ENCODE peak calls at places on chromosomes 7 and 10, in six cellular contexts. One of them, this sample, is unnamed.

GRCh38 chr10:75281980-75282379 is 46.2 kb upstream of the COMTD1 start:
- DNase-seq in SJSA1: no peak
- DNase-seq in PC-3: no peak
- DNase-seq in right atrium auricular region: peak
- DNase-seq in fibroblast of lung: no peak
- DNase-seq in lower lobe of right lung: no peak
- DNase-seq in this sample: peak

GRCh38 chr7:37484460-37485063 is 35.9 kb upstream of the ELMO1 start:
- DNase-seq in SJSA1: no peak
- DNase-seq in PC-3: no peak
- DNase-seq in right atrium auricular region: no peak
- DNase-seq in fibroblast of lung: peak
- DNase-seq in lower lobe of right lung: no peak
- DNase-seq in this sample: no peak

GRCh38 chr7:40058636-40059035 is 75.8 kb downstream of the MPLKIP start:
- DNase-seq in SJSA1: no peak
- DNase-seq in PC-3: no peak
- DNase-seq in right atrium auricular region: no peak
- DNase-seq in fibroblast of lung: no peak
- DNase-seq in lower lobe of right lung: no peak
- DNase-seq in this sample: no peak

GRCh38 chr10:104640339-104641149 is 546 bp upstream of the SORCS3 start:
- DNase-seq in SJSA1: no peak
- DNase-seq in PC-3: no peak
- DNase-seq in right atrium auricular region: no peak
- DNase-seq in fibroblast of lung: no peak
- DNase-seq in lower lobe of right lung: no peak
- DNase-seq in this sample: no peak

GRCh38 chr7:44257618-44258422 is 57.0 kb downstream of the YKT6 start:
- DNase-seq in SJSA1: peak
- DNase-seq in PC-3: peak
- DNase-seq in right atrium auricular region: peak
- DNase-seq in fibroblast of lung: peak
- DNase-seq in lower lobe of right lung: peak
- DNase-seq in this sample: peak

GRCh38 chr7:95545007-95545615 is 51.2 kb downstream of the PDK4 start:
- DNase-seq in SJSA1: no peak
- DNase-seq in PC-3: peak
- DNase-seq in right atrium auricular region: no peak
- DNase-seq in fibroblast of lung: peak
- DNase-seq in lower lobe of right lung: no peak
- DNase-seq in this sample: peak

GRCh38 chr10:50988792-50989191 is 85.5 kb upstream of the PRKG1 start:
- DNase-seq in SJSA1: no peak
- DNase-seq in PC-3: peak
- DNase-seq in right atrium auricular region: no peak
- DNase-seq in fibroblast of lung: peak
- DNase-seq in lower lobe of right lung: no peak
- DNase-seq in this sample: no peak

GRCh38 chr10:91050371-91051034 is 129.6 kb upstream of the ANKRD1 start:
- DNase-seq in SJSA1: no peak
- DNase-seq in PC-3: no peak
- DNase-seq in right atrium auricular region: no peak
- DNase-seq in fibroblast of lung: no peak
- DNase-seq in lower lobe of right lung: no peak
- DNase-seq in this sample: no peak

GRCh38 chr7:134835463-134835823 is 56.0 kb downstream of the CALD1 start:
- DNase-seq in SJSA1: no peak
- DNase-seq in PC-3: no peak
- DNase-seq in right atrium auricular region: no peak
- DNase-seq in fibroblast of lung: no peak
- DNase-seq in lower lobe of right lung: no peak
- DNase-seq in this sample: no peak

GRCh38 chr10:97278491-97278989 is 13.9 kb downstream of the ARHGAP19 start:
- DNase-seq in SJSA1: no peak
- DNase-seq in PC-3: peak
- DNase-seq in right atrium auricular region: no peak
- DNase-seq in fibroblast of lung: peak
- DNase-seq in lower lobe of right lung: no peak
- DNase-seq in this sample: no peak

GRCh38 chr7:29306276-29307036 is 111.9 kb downstream of the CHN2 start:
- DNase-seq in SJSA1: no peak
- DNase-seq in PC-3: no peak
- DNase-seq in right atrium auricular region: no peak
- DNase-seq in fibroblast of lung: no peak
- DNase-seq in lower lobe of right lung: no peak
- DNase-seq in this sample: no peak

GRCh38 chr10:104445359-104445758 is 91.7 kb downstream of the CFAP58 start:
- DNase-seq in SJSA1: no peak
- DNase-seq in PC-3: peak
- DNase-seq in right atrium auricular region: no peak
- DNase-seq in fibroblast of lung: peak
- DNase-seq in lower lobe of right lung: no peak
- DNase-seq in this sample: peak

GRCh38 chr7:87287738-87288341 is 57.6 kb upstream of the CROT start:
- DNase-seq in SJSA1: no peak
- DNase-seq in PC-3: no peak
- DNase-seq in right atrium auricular region: no peak
- DNase-seq in fibroblast of lung: no peak
- DNase-seq in lower lobe of right lung: no peak
- DNase-seq in this sample: no peak
- H3K27ac ChIP-seq in SJSA1: no peak
- H3K27ac ChIP-seq in PC-3: no peak
- H3K27ac ChIP-seq in right atrium auricular region: no peak
- H3K27ac ChIP-seq in fibroblast of lung: no peak
- H3K27ac ChIP-seq in lower lobe of right lung: no peak
- H3K27ac ChIP-seq in this sample: no peak

GRCh38 chr7:137994091-137994688 is 7.7 kb downstream of the CREB3L2 start:
- DNase-seq in SJSA1: no peak
- DNase-seq in PC-3: no peak
- DNase-seq in right atrium auricular region: no peak
- DNase-seq in fibroblast of lung: no peak
- DNase-seq in lower lobe of right lung: no peak
- DNase-seq in this sample: no peak
- H3K27ac ChIP-seq in SJSA1: no peak
- H3K27ac ChIP-seq in PC-3: no peak
- H3K27ac ChIP-seq in right atrium auricular region: peak
- H3K27ac ChIP-seq in fibroblast of lung: peak
- H3K27ac ChIP-seq in lower lobe of right lung: no peak
- H3K27ac ChIP-seq in this sample: no peak

GRCh38 chr10:13099144-13099665 is 758 bp upstream of the OPTN start:
- DNase-seq in SJSA1: peak
- DNase-seq in PC-3: peak
- DNase-seq in right atrium auricular region: no peak
- DNase-seq in fibroblast of lung: no peak
- DNase-seq in lower lobe of right lung: no peak
- DNase-seq in this sample: no peak
- H3K27ac ChIP-seq in SJSA1: peak
- H3K27ac ChIP-seq in PC-3: peak
- H3K27ac ChIP-seq in right atrium auricular region: peak
- H3K27ac ChIP-seq in fibroblast of lung: peak
- H3K27ac ChIP-seq in lower lobe of right lung: peak
- H3K27ac ChIP-seq in this sample: peak

GRCh38 chr7:5437987-5438386 is 14.4 kb upstream of the TNRC18 start:
- DNase-seq in SJSA1: no peak
- DNase-seq in PC-3: no peak
- DNase-seq in right atrium auricular region: no peak
- DNase-seq in fibroblast of lung: no peak
- DNase-seq in lower lobe of right lung: no peak
- DNase-seq in this sample: no peak
- H3K27ac ChIP-seq in SJSA1: no peak
- H3K27ac ChIP-seq in PC-3: no peak
- H3K27ac ChIP-seq in right atrium auricular region: no peak
- H3K27ac ChIP-seq in fibroblast of lung: no peak
- H3K27ac ChIP-seq in lower lobe of right lung: no peak
- H3K27ac ChIP-seq in this sample: no peak

GRCh38 chr10:33001908-33002492 is 44.0 kb upstream of the ITGB1 start:
- DNase-seq in SJSA1: no peak
- DNase-seq in PC-3: peak
- DNase-seq in right atrium auricular region: no peak
- DNase-seq in fibroblast of lung: no peak
- DNase-seq in lower lobe of right lung: no peak
- DNase-seq in this sample: no peak
- H3K27ac ChIP-seq in SJSA1: no peak
- H3K27ac ChIP-seq in PC-3: no peak
- H3K27ac ChIP-seq in right atrium auricular region: no peak
- H3K27ac ChIP-seq in fibroblast of lung: no peak
- H3K27ac ChIP-seq in lower lobe of right lung: no peak
- H3K27ac ChIP-seq in this sample: no peak

GRCh38 chr7:156379242-156380070 is 261.1 kb upstream of the RNF32 start:
- DNase-seq in SJSA1: no peak
- DNase-seq in PC-3: no peak
- DNase-seq in right atrium auricular region: no peak
- DNase-seq in fibroblast of lung: no peak
- DNase-seq in lower lobe of right lung: peak
- DNase-seq in this sample: no peak
- H3K27ac ChIP-seq in SJSA1: no peak
- H3K27ac ChIP-seq in PC-3: no peak
- H3K27ac ChIP-seq in right atrium auricular region: no peak
- H3K27ac ChIP-seq in fibroblast of lung: no peak
- H3K27ac ChIP-seq in lower lobe of right lung: peak
- H3K27ac ChIP-seq in this sample: no peak

DNA sequence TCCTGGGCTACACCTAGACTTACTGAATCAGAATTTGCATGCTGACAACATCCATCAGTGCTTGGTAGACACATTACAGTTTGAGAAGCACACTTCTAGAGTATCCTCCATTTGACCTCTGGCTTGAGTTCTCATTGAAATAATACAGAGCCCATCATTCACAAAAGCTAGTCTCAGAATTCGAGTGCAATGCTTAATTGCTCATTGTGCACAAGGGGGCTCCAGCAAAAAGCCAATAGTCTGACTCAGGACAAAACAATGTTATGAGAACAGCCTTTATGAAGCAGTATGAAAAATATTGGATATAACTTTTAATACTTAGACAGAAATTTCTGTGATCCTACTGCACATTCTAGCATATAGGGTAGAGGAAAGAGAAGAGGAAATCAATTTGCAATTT is 105.7 kb upstream of the ANK3 start:
- DNase-seq in SJSA1: no peak
- DNase-seq in PC-3: peak
- DNase-seq in right atrium auricular region: no peak
- DNase-seq in fibroblast of lung: peak
- DNase-seq in lower lobe of right lung: no peak
- DNase-seq in this sample: no peak
- H3K27ac ChIP-seq in SJSA1: no peak
- H3K27ac ChIP-seq in PC-3: no peak
- H3K27ac ChIP-seq in right atrium auricular region: no peak
- H3K27ac ChIP-seq in fibroblast of lung: no peak
- H3K27ac ChIP-seq in lower lobe of right lung: no peak
- H3K27ac ChIP-seq in this sample: no peak

This sample was measured in epithelial cell of prostate.